ENCODE peak calls at places on chromosomes 3 and 15, in eight cellular contexts. One of them, this sample, is unnamed.
A peak's percentile ranks its signal among the peaks of the same experiment; 100 is the strongest.

GRCh38 chr3:11601446-11602241 is 42.1 kb downstream of the VGLL4 start:
- DNase-seq in A549: no peak
- DNase-seq in fibroblast of pulmonary artery: peak; percentile 60
- DNase-seq in upper lobe of left lung: peak; percentile 36
- DNase-seq in NCI-H510A treated with DMSO at 0.1 percent for 48 hours: no peak
- DNase-seq in mammary epithelial cell: no peak
- DNase-seq in uterus: peak; percentile 68
- DNase-seq in EL: no peak
- DNase-seq in this sample: peak; percentile 91

GRCh38 chr3:43969944-43970343 is 271.7 kb upstream of the TOPAZ1 start:
- DNase-seq in A549: no peak
- DNase-seq in fibroblast of pulmonary artery: no peak
- DNase-seq in upper lobe of left lung: no peak
- DNase-seq in NCI-H510A treated with DMSO at 0.1 percent for 48 hours: no peak
- DNase-seq in mammary epithelial cell: no peak
- DNase-seq in uterus: no peak
- DNase-seq in EL: no peak
- DNase-seq in this sample: no peak

GRCh38 chr15:84402856-84403608 is 167.5 kb downstream of the GOLGA6L4 start:
- DNase-seq in A549: no peak
- DNase-seq in fibroblast of pulmonary artery: no peak
- DNase-seq in upper lobe of left lung: peak; percentile 41
- DNase-seq in NCI-H510A treated with DMSO at 0.1 percent for 48 hours: no peak
- DNase-seq in mammary epithelial cell: no peak
- DNase-seq in uterus: no peak
- DNase-seq in EL: no peak
- DNase-seq in this sample: no peak

GRCh38 chr3:17891139-17891850 is 148.9 kb upstream of the TBC1D5 start:
- DNase-seq in A549: no peak
- DNase-seq in fibroblast of pulmonary artery: no peak
- DNase-seq in upper lobe of left lung: no peak
- DNase-seq in NCI-H510A treated with DMSO at 0.1 percent for 48 hours: no peak
- DNase-seq in mammary epithelial cell: peak; percentile 23
- DNase-seq in uterus: no peak
- DNase-seq in EL: peak; percentile 15
- DNase-seq in this sample: no peak

GRCh38 chr3:184300377-184300717 is 1.3 kb downstream of the PSMD2 start:
- DNase-seq in A549: no peak
- DNase-seq in fibroblast of pulmonary artery: no peak
- DNase-seq in upper lobe of left lung: no peak
- DNase-seq in NCI-H510A treated with DMSO at 0.1 percent for 48 hours: no peak
- DNase-seq in mammary epithelial cell: peak; percentile 65
- DNase-seq in uterus: no peak
- DNase-seq in EL: peak; percentile 83
- DNase-seq in this sample: no peak

GRCh38 chr3:138673641-138674040 is 65.1 kb downstream of the FAIM start:
- DNase-seq in A549: peak; percentile 10
- DNase-seq in fibroblast of pulmonary artery: peak; percentile 64
- DNase-seq in upper lobe of left lung: no peak
- DNase-seq in NCI-H510A treated with DMSO at 0.1 percent for 48 hours: no peak
- DNase-seq in mammary epithelial cell: peak; percentile 57
- DNase-seq in uterus: no peak
- DNase-seq in EL: no peak
- DNase-seq in this sample: no peak

GRCh38 chr15:74664028-74664616 is 31.7 kb downstream of the EDC3 start:
- DNase-seq in A549: peak; percentile 14
- DNase-seq in fibroblast of pulmonary artery: peak; percentile 70
- DNase-seq in upper lobe of left lung: no peak
- DNase-seq in NCI-H510A treated with DMSO at 0.1 percent for 48 hours: peak; percentile 19
- DNase-seq in mammary epithelial cell: peak; percentile 23
- DNase-seq in uterus: peak; percentile 33
- DNase-seq in EL: peak; percentile 35
- DNase-seq in this sample: no peak

GRCh38 chr3:189839576-189839975 is 208.4 kb downstream of the TP63 start:
- DNase-seq in A549: peak; percentile 87
- DNase-seq in fibroblast of pulmonary artery: peak; percentile 60
- DNase-seq in upper lobe of left lung: no peak
- DNase-seq in NCI-H510A treated with DMSO at 0.1 percent for 48 hours: no peak
- DNase-seq in mammary epithelial cell: peak; percentile 83
- DNase-seq in uterus: no peak
- DNase-seq in EL: peak; percentile 59
- DNase-seq in this sample: no peak

GRCh38 chr3:8778475-8778874 is 9.1 kb upstream of the OXTR start:
- DNase-seq in A549: no peak
- DNase-seq in fibroblast of pulmonary artery: no peak
- DNase-seq in upper lobe of left lung: no peak
- DNase-seq in NCI-H510A treated with DMSO at 0.1 percent for 48 hours: no peak
- DNase-seq in mammary epithelial cell: peak; percentile 64
- DNase-seq in uterus: no peak
- DNase-seq in EL: peak; percentile 64
- DNase-seq in this sample: no peak

GRCh38 chr3:71450985-71451560 is 132.5 kb downstream of the FOXP1 start:
- DNase-seq in A549: no peak
- DNase-seq in fibroblast of pulmonary artery: no peak
- DNase-seq in upper lobe of left lung: no peak
- DNase-seq in NCI-H510A treated with DMSO at 0.1 percent for 48 hours: no peak
- DNase-seq in mammary epithelial cell: no peak
- DNase-seq in uterus: no peak
- DNase-seq in EL: no peak
- DNase-seq in this sample: no peak

GRCh38 chr3:62453448-62453847 is 80.1 kb upstream of the FEZF2 start:
- DNase-seq in A549: no peak
- DNase-seq in fibroblast of pulmonary artery: no peak
- DNase-seq in upper lobe of left lung: no peak
- DNase-seq in NCI-H510A treated with DMSO at 0.1 percent for 48 hours: no peak
- DNase-seq in mammary epithelial cell: no peak
- DNase-seq in uterus: no peak
- DNase-seq in EL: no peak
- DNase-seq in this sample: no peak

GRCh38 chr3:17639765-17640164 is 102.7 kb downstream of the TBC1D5 start:
- DNase-seq in A549: peak; percentile 96
- DNase-seq in fibroblast of pulmonary artery: peak; percentile 96
- DNase-seq in upper lobe of left lung: no peak
- DNase-seq in NCI-H510A treated with DMSO at 0.1 percent for 48 hours: no peak
- DNase-seq in mammary epithelial cell: peak; percentile 85
- DNase-seq in uterus: peak; percentile 24
- DNase-seq in EL: peak; percentile 92
- DNase-seq in this sample: no peak

GRCh38 chr3:183897606-183898384 is 13.1 kb upstream of the PARL start:
- DNase-seq in A549: no peak
- DNase-seq in fibroblast of pulmonary artery: no peak
- DNase-seq in upper lobe of left lung: no peak
- DNase-seq in NCI-H510A treated with DMSO at 0.1 percent for 48 hours: no peak
- DNase-seq in mammary epithelial cell: peak; percentile 61
- DNase-seq in uterus: no peak
- DNase-seq in EL: no peak
- DNase-seq in this sample: peak; percentile 37

GRCh38 chr15:51982013-51982769 is 10.6 kb upstream of the LEO1 start:
- DNase-seq in A549: peak; percentile 89
- DNase-seq in fibroblast of pulmonary artery: peak; percentile 92
- DNase-seq in upper lobe of left lung: no peak
- DNase-seq in NCI-H510A treated with DMSO at 0.1 percent for 48 hours: peak; percentile 3
- DNase-seq in mammary epithelial cell: peak; percentile 76
- DNase-seq in uterus: peak; percentile 22
- DNase-seq in EL: peak; percentile 86
- DNase-seq in this sample: no peak

GRCh38 chr3:9175421-9175820 is 74.0 kb downstream of the SRGAP3 start:
- DNase-seq in A549: peak; percentile 66
- DNase-seq in fibroblast of pulmonary artery: no peak
- DNase-seq in upper lobe of left lung: no peak
- DNase-seq in NCI-H510A treated with DMSO at 0.1 percent for 48 hours: no peak
- DNase-seq in mammary epithelial cell: peak; percentile 85
- DNase-seq in uterus: no peak
- DNase-seq in EL: peak; percentile 70
- DNase-seq in this sample: no peak

GRCh38 chr3:12629560-12629959 is 34.4 kb downstream of the RAF1 start:
- DNase-seq in A549: no peak
- DNase-seq in fibroblast of pulmonary artery: no peak
- DNase-seq in upper lobe of left lung: no peak
- DNase-seq in NCI-H510A treated with DMSO at 0.1 percent for 48 hours: peak; percentile 11
- DNase-seq in mammary epithelial cell: no peak
- DNase-seq in uterus: no peak
- DNase-seq in EL: peak; percentile 59
- DNase-seq in this sample: no peak

GRCh38 chr15:51718745-51719144 is 18.7 kb downstream of the LYSMD2 start:
- DNase-seq in A549: no peak
- DNase-seq in fibroblast of pulmonary artery: no peak
- DNase-seq in upper lobe of left lung: no peak
- DNase-seq in NCI-H510A treated with DMSO at 0.1 percent for 48 hours: no peak
- DNase-seq in mammary epithelial cell: no peak
- DNase-seq in uterus: no peak
- DNase-seq in EL: no peak
- DNase-seq in this sample: no peak

GRCh38 chr3:186598108-186598784 is 14.6 kb upstream of the AHSG start:
- DNase-seq in A549: no peak
- DNase-seq in fibroblast of pulmonary artery: peak; percentile 68
- DNase-seq in upper lobe of left lung: no peak
- DNase-seq in NCI-H510A treated with DMSO at 0.1 percent for 48 hours: no peak
- DNase-seq in mammary epithelial cell: no peak
- DNase-seq in uterus: peak; percentile 19
- DNase-seq in EL: peak; percentile 40
- DNase-seq in this sample: peak; percentile 81

GRCh38 chr3:4983739-4984510 is 4.7 kb downstream of the BHLHE40 start:
- DNase-seq in A549: peak; percentile 75
- DNase-seq in fibroblast of pulmonary artery: peak; percentile 80
- DNase-seq in upper lobe of left lung: no peak
- DNase-seq in NCI-H510A treated with DMSO at 0.1 percent for 48 hours: no peak
- DNase-seq in mammary epithelial cell: peak; percentile 89
- DNase-seq in uterus: peak; percentile 63
- DNase-seq in EL: peak; percentile 90
- DNase-seq in this sample: peak; percentile 69

GRCh38 chr3:34176723-34177122 is 378.3 kb downstream of the PDCD6IP start:
- DNase-seq in A549: no peak
- DNase-seq in fibroblast of pulmonary artery: no peak
- DNase-seq in upper lobe of left lung: no peak
- DNase-seq in NCI-H510A treated with DMSO at 0.1 percent for 48 hours: no peak
- DNase-seq in mammary epithelial cell: no peak
- DNase-seq in uterus: no peak
- DNase-seq in EL: no peak
- DNase-seq in this sample: no peak

GRCh38 chr15:52427804-52428203 is 100.9 kb downstream of the MYO5A start:
- DNase-seq in A549: no peak
- DNase-seq in fibroblast of pulmonary artery: peak; percentile 74
- DNase-seq in upper lobe of left lung: no peak
- DNase-seq in NCI-H510A treated with DMSO at 0.1 percent for 48 hours: no peak
- DNase-seq in mammary epithelial cell: peak; percentile 69
- DNase-seq in uterus: no peak
- DNase-seq in EL: peak; percentile 72
- DNase-seq in this sample: peak; percentile 56

GRCh38 chr15:90058308-90058707 is 44.0 kb downstream of the IDH2 start:
- DNase-seq in A549: no peak
- DNase-seq in fibroblast of pulmonary artery: no peak
- DNase-seq in upper lobe of left lung: no peak
- DNase-seq in NCI-H510A treated with DMSO at 0.1 percent for 48 hours: no peak
- DNase-seq in mammary epithelial cell: no peak
- DNase-seq in uterus: no peak
- DNase-seq in EL: no peak
- DNase-seq in this sample: no peak

This sample was measured in right cardiac atrium.